ENCODE peak calls at places on chromosomes 12 and 14, in five cellular contexts. V, N, S, L and C are unnamed samples.

GRCh38 chr12:95970905-95971304 is 25.2 kb downstream of the HAL start:
- DNase-seq in V (no peak), N (no peak), S (no peak), L (no peak), C (no peak)

GRCh38 chr14:25537846-25538455 is 488.0 kb upstream of the STXBP6 start:
- DNase-seq in V (peak; percentile 47), N (peak; percentile 25), S (no peak), L (peak; percentile 72), C (no peak)

GRCh38 chr12:110578522-110579238 is 4.4 kb downstream of the PPTC7 start:
- DNase-seq in V (no peak), N (no peak), S (no peak), L (no peak), C (no peak)

GRCh38 chr12:98127854-98128253 is 387.5 kb upstream of the TMPO start:
- DNase-seq in V (no peak), N (no peak), S (no peak), L (no peak), C (no peak)

GRCh38 chr12:25924535-25925001 is 33.9 kb upstream of the RASSF8 start:
- DNase-seq in V (no peak), N (peak; percentile 52), S (peak; percentile 53), L (no peak), C (no peak)

GRCh38 chr14:21350539-21350938 is 33.3 kb downstream of the SUPT16H start:
- DNase-seq in V (no peak), N (no peak), S (no peak), L (no peak), C (no peak)

GRCh38 chr12:107992870-107993451 is 136.1 kb upstream of the WSCD2 start:
- DNase-seq in V (peak; percentile 24), N (peak; percentile 50), S (peak; percentile 33), L (peak; percentile 49), C (no peak)

GRCh38 chr14:69346710-69347109 is 51.4 kb downstream of the ERH start:
- DNase-seq in V (peak; percentile 77), N (peak; percentile 12), S (no peak), L (peak; percentile 81), C (no peak)

GRCh38 chr12:121080909-121081308 is 41.9 kb upstream of the OASL start:
- DNase-seq in V (no peak), N (no peak), S (no peak), L (no peak), C (no peak)

GRCh38 chr12:89645434-89645833 is 63.2 kb downstream of the ATP2B1 start:
- DNase-seq in V (peak; percentile 32), N (no peak), S (no peak), L (no peak), C (no peak)

GRCh38 chr12:99810718-99811593 is 163.4 kb downstream of the GARIN6 start:
- DNase-seq in V (peak; percentile 3), N (peak; percentile 2), S (peak; percentile 23), L (no peak), C (no peak)

GRCh38 chr12:110537605-110538409 is 35.7 kb downstream of the RAD9B start:
- DNase-seq in V (no peak), N (no peak), S (no peak), L (no peak), C (no peak)

GRCh38 chr14:81529391-81529790 is 4.3 kb downstream of the SEL1L start:
- DNase-seq in V (no peak), N (no peak), S (no peak), L (no peak), C (no peak)

GRCh38 chr14:54653764-54654469 is 87.0 kb downstream of the SAMD4A start:
- DNase-seq in V (peak; percentile 40), N (peak; percentile 93), S (peak; percentile 88), L (peak; percentile 48), C (no peak)

GRCh38 chr12:76284816-76285750 is 63.1 kb downstream of the BBS10 start:
- DNase-seq in V (peak; percentile 16), N (no peak), S (peak; percentile 70), L (no peak), C (no peak)

GRCh38 chr14:73888971-73889370 is 2.3 kb downstream of the ZNF410 start:
- DNase-seq in V (no peak), N (no peak), S (no peak), L (no peak), C (no peak)

GRCh38 chr12:69211172-69211571 is 28.2 kb upstream of the CPSF6 start:
- DNase-seq in V (no peak), N (no peak), S (no peak), L (no peak), C (no peak)

GRCh38 chr14:72451081-72451972 is 442.6 kb downstream of the DPF3 start:
- DNase-seq in V (no peak), N (no peak), S (peak; percentile 16), L (peak; percentile 27), C (peak; percentile 24)